ENCODE peak calls at places on chromosome 1, in seven cellular contexts. One of them, this sample, is unnamed.
A peak's percentile ranks its signal among the peaks of the same experiment; 100 is the strongest.

GRCh38 chr1:204123376-204123775 is 28.5 kb downstream of the ETNK2 start:
- DNase-seq in sigmoid colon: no peak
- DNase-seq in right lobe of liver: no peak
- DNase-seq in GM12878: no peak
- DNase-seq in ovary: no peak
- DNase-seq in testis: peak; percentile 60
- DNase-seq in heart left ventricle: peak; percentile 54
- DNase-seq in this sample: no peak

GRCh38 chr1:247840819-247841218 is 877 bp downstream of the OR11L1 start:
- DNase-seq in sigmoid colon: no peak
- DNase-seq in right lobe of liver: no peak
- DNase-seq in GM12878: no peak
- DNase-seq in ovary: no peak
- DNase-seq in testis: no peak
- DNase-seq in heart left ventricle: no peak
- DNase-seq in this sample: no peak

GRCh38 chr1:204660509-204660908 is 25.0 kb downstream of the LRRN2 start:
- DNase-seq in sigmoid colon: peak; percentile 78
- DNase-seq in right lobe of liver: no peak
- DNase-seq in GM12878: no peak
- DNase-seq in ovary: no peak
- DNase-seq in testis: no peak
- DNase-seq in heart left ventricle: no peak
- DNase-seq in this sample: no peak

GRCh38 chr1:44281987-44282703 is 68.9 kb downstream of the DMAP1 start:
- DNase-seq in sigmoid colon: no peak
- DNase-seq in right lobe of liver: no peak
- DNase-seq in GM12878: no peak
- DNase-seq in ovary: no peak
- DNase-seq in testis: no peak
- DNase-seq in heart left ventricle: no peak
- DNase-seq in this sample: no peak

GRCh38 chr1:10904396-10905358 is 107.8 kb upstream of the TARDBP start:
- DNase-seq in sigmoid colon: no peak
- DNase-seq in right lobe of liver: no peak
- DNase-seq in GM12878: no peak
- DNase-seq in ovary: no peak
- DNase-seq in testis: no peak
- DNase-seq in heart left ventricle: peak; percentile 68
- DNase-seq in this sample: peak; percentile 55

GRCh38 chr1:30232288-30232899 is 491.0 kb downstream of the MATN1 start:
- DNase-seq in sigmoid colon: no peak
- DNase-seq in right lobe of liver: no peak
- DNase-seq in GM12878: no peak
- DNase-seq in ovary: no peak
- DNase-seq in testis: no peak
- DNase-seq in heart left ventricle: no peak
- DNase-seq in this sample: no peak

GRCh38 chr1:5718716-5719632 is 273.3 kb downstream of the NPHP4 start:
- DNase-seq in sigmoid colon: no peak
- DNase-seq in right lobe of liver: no peak
- DNase-seq in GM12878: no peak
- DNase-seq in ovary: no peak
- DNase-seq in testis: no peak
- DNase-seq in heart left ventricle: no peak
- DNase-seq in this sample: no peak

GRCh38 chr1:215279682-215280081 is 197.1 kb downstream of the KCNK2 start:
- DNase-seq in sigmoid colon: no peak
- DNase-seq in right lobe of liver: no peak
- DNase-seq in GM12878: no peak
- DNase-seq in ovary: no peak
- DNase-seq in testis: no peak
- DNase-seq in heart left ventricle: no peak
- DNase-seq in this sample: no peak

GRCh38 chr1:225921734-225922709 is 2.0 kb downstream of the PYCR2 start:
- DNase-seq in sigmoid colon: no peak
- DNase-seq in right lobe of liver: no peak
- DNase-seq in GM12878: no peak
- DNase-seq in ovary: no peak
- DNase-seq in testis: no peak
- DNase-seq in heart left ventricle: no peak
- DNase-seq in this sample: no peak

GRCh38 chr1:225926551-225927113 is 2.6 kb upstream of the PYCR2 start:
- DNase-seq in sigmoid colon: no peak
- DNase-seq in right lobe of liver: no peak
- DNase-seq in GM12878: no peak
- DNase-seq in ovary: no peak
- DNase-seq in testis: no peak
- DNase-seq in heart left ventricle: no peak
- DNase-seq in this sample: no peak

GRCh38 chr1:225919906-225920305 is 4.1 kb downstream of the PYCR2 start:
- DNase-seq in sigmoid colon: peak; percentile 92
- DNase-seq in right lobe of liver: peak; percentile 59
- DNase-seq in GM12878: peak; percentile 17
- DNase-seq in ovary: peak; percentile 72
- DNase-seq in testis: peak; percentile 46
- DNase-seq in heart left ventricle: peak; percentile 81
- DNase-seq in this sample: peak; percentile 85

GRCh38 chr1:225923381-225923691 is 714 bp downstream of the PYCR2 start:
- DNase-seq in sigmoid colon: no peak
- DNase-seq in right lobe of liver: no peak
- DNase-seq in GM12878: no peak
- DNase-seq in ovary: no peak
- DNase-seq in testis: no peak
- DNase-seq in heart left ventricle: no peak
- DNase-seq in this sample: no peak

GRCh38 chr1:225923692-225924555 is at the start of gene PYCR2:
- DNase-seq in sigmoid colon: peak; percentile 98
- DNase-seq in right lobe of liver: peak; percentile 96
- DNase-seq in GM12878: peak; percentile 79
- DNase-seq in ovary: peak; percentile 97
- DNase-seq in testis: peak; percentile 95
- DNase-seq in heart left ventricle: peak; percentile 98
- DNase-seq in this sample: peak; percentile 97
- TF ChIP-seq POLR2A in sigmoid colon: peak; percentile 73
- TF ChIP-seq POLR2A in right lobe of liver: peak; percentile 89
- TF ChIP-seq POLR2A in GM12878: peak; percentile 96
- TF ChIP-seq POLR2A in ovary: peak; percentile 83
- TF ChIP-seq POLR2A in testis: peak; percentile 96
- TF ChIP-seq POLR2A in heart left ventricle: peak; percentile 96
- TF ChIP-seq POLR2A in this sample: peak; percentile 27

GRCh38 chr1:211752317-211752716 is 76.9 kb upstream of the NEK2 start:
- DNase-seq in sigmoid colon: no peak
- DNase-seq in right lobe of liver: no peak
- DNase-seq in GM12878: no peak
- DNase-seq in ovary: no peak
- DNase-seq in testis: no peak
- DNase-seq in heart left ventricle: no peak
- DNase-seq in this sample: no peak

GRCh38 chr1:211749251-211749650 is 73.8 kb upstream of the NEK2 start:
- DNase-seq in sigmoid colon: no peak
- DNase-seq in right lobe of liver: no peak
- DNase-seq in GM12878: no peak
- DNase-seq in ovary: no peak
- DNase-seq in testis: no peak
- DNase-seq in heart left ventricle: no peak
- DNase-seq in this sample: no peak

GRCh38 chr1:211752951-211753486 is 77.5 kb downstream of the LPGAT1 start:
- DNase-seq in sigmoid colon: no peak
- DNase-seq in right lobe of liver: no peak
- DNase-seq in GM12878: no peak
- DNase-seq in ovary: no peak
- DNase-seq in testis: no peak
- DNase-seq in heart left ventricle: no peak
- DNase-seq in this sample: no peak

GRCh38 chr1:211750599-211750998 is 75.2 kb upstream of the NEK2 start:
- DNase-seq in sigmoid colon: no peak
- DNase-seq in right lobe of liver: no peak
- DNase-seq in GM12878: no peak
- DNase-seq in ovary: no peak
- DNase-seq in testis: no peak
- DNase-seq in heart left ventricle: no peak
- DNase-seq in this sample: no peak

DNA sequence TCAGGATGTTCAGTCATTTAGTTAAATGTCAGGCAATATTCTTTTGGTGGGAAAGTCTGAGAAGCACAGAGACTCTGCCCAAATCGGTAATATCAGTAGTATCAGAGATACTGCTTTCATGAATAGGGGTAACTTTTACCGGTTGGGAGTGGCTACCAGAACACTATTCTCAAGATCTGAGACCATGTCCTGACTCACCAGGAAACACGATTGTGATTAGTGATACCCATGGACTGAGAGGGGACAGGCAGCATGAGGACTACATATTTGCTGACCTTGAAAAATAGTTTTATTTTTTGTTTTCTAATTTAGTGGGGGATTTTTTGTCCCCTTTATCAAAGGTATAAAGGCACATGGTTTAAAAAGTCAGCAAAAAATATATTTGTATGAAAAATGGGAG is 76.0 kb upstream of the NEK2 start:
- DNase-seq in sigmoid colon: no peak
- DNase-seq in right lobe of liver: no peak
- DNase-seq in GM12878: no peak
- DNase-seq in ovary: no peak
- DNase-seq in testis: no peak
- DNase-seq in heart left ventricle: no peak
- DNase-seq in this sample: no peak
- H3K27me3 ChIP-seq in sigmoid colon: no peaks in the 10 kb centered on the region
- H3K27me3 ChIP-seq in right lobe of liver: no peaks in the 10 kb centered on the region
- H3K27me3 ChIP-seq in GM12878: no peaks in the 10 kb centered on the region
- H3K27me3 ChIP-seq in ovary: no peaks in the 10 kb centered on the region
- H3K27me3 ChIP-seq in testis: no peaks in the 10 kb centered on the region
- H3K27me3 ChIP-seq in heart left ventricle: no peaks in the 10 kb centered on the region
- H3K27me3 ChIP-seq in this sample: no peaks in the 10 kb centered on the region

GRCh38 chr1:220786337-220787068 is at the start of gene MTARC1:
- DNase-seq in sigmoid colon: peak; percentile 83
- DNase-seq in right lobe of liver: peak; percentile 86
- DNase-seq in GM12878: no peak
- DNase-seq in ovary: peak; percentile 61
- DNase-seq in testis: peak; percentile 62
- DNase-seq in heart left ventricle: peak; percentile 88
- DNase-seq in this sample: peak; percentile 70

GRCh38 chr1:220786057-220786336 is 716 bp upstream of the MTARC1 start:
- DNase-seq in sigmoid colon: no peak
- DNase-seq in right lobe of liver: no peak
- DNase-seq in GM12878: no peak
- DNase-seq in ovary: no peak
- DNase-seq in testis: no peak
- DNase-seq in heart left ventricle: no peak
- DNase-seq in this sample: no peak

GRCh38 chr1:220785166-220786056 is 1.3 kb upstream of the MTARC1 start:
- DNase-seq in sigmoid colon: peak; percentile 32
- DNase-seq in right lobe of liver: no peak
- DNase-seq in GM12878: no peak
- DNase-seq in ovary: no peak
- DNase-seq in testis: no peak
- DNase-seq in heart left ventricle: no peak
- DNase-seq in this sample: no peak

GRCh38 chr1:220788146-220788545 is 1.4 kb downstream of the MTARC1 start:
- DNase-seq in sigmoid colon: peak; percentile 68
- DNase-seq in right lobe of liver: no peak
- DNase-seq in GM12878: no peak
- DNase-seq in ovary: no peak
- DNase-seq in testis: no peak
- DNase-seq in heart left ventricle: no peak
- DNase-seq in this sample: no peak

DNA sequence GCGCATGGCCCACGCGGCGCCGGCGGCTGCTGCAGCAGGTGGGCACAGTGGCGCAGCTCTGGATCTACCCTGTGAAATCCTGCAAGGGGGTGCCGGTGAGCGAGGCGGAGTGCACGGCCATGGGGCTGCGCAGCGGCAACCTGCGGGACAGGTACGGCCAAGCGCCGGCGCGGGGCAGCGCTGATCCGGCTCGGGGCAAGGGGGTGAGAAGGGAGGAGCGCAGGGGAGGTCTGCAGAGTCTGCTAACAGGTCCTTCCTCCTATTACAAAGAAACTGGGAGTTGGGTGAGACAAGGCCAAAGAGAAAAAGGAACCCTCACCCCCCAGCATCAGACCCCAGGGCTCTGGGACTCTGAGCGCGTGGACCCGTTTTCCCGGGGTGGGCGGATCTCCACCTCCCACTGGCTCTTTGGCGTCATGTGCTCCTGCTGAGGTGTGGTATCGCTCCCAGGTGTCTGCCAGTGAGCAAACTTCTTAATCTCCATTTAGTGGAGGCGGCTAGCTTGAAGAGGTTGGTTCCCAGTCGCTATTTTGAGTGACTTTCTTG is 429 bp downstream of the MTARC1 start:
- DNase-seq in sigmoid colon: peak; percentile 64
- DNase-seq in right lobe of liver: peak; percentile 70
- DNase-seq in GM12878: no peak
- DNase-seq in ovary: no peak
- DNase-seq in testis: no peak
- DNase-seq in heart left ventricle: no peak
- DNase-seq in this sample: no peak
- TF ChIP-seq POLR2A in sigmoid colon: no peak
- TF ChIP-seq POLR2A in right lobe of liver: no peak
- TF ChIP-seq POLR2A in GM12878: no peak
- TF ChIP-seq POLR2A in ovary: no peak
- TF ChIP-seq POLR2A in testis: no peak
- TF ChIP-seq POLR2A in heart left ventricle: no peak
- TF ChIP-seq POLR2A in this sample: no peak

GRCh38 chr1:156559797-156560112 is 12.6 kb downstream of the IQGAP3 start:
- DNase-seq in sigmoid colon: peak; percentile 25
- DNase-seq in right lobe of liver: no peak
- DNase-seq in GM12878: no peak
- DNase-seq in ovary: no peak
- DNase-seq in testis: no peak
- DNase-seq in heart left ventricle: no peak
- DNase-seq in this sample: no peak

GRCh38 chr1:156560585-156561163 is 11.7 kb downstream of the IQGAP3 start:
- DNase-seq in sigmoid colon: peak; percentile 65
- DNase-seq in right lobe of liver: no peak
- DNase-seq in GM12878: no peak
- DNase-seq in ovary: no peak
- DNase-seq in testis: no peak
- DNase-seq in heart left ventricle: no peak
- DNase-seq in this sample: no peak

GRCh38 chr1:156571261-156571958 is 955 bp downstream of the IQGAP3 start:
- DNase-seq in sigmoid colon: peak; percentile 8
- DNase-seq in right lobe of liver: no peak
- DNase-seq in GM12878: no peak
- DNase-seq in ovary: no peak
- DNase-seq in testis: no peak
- DNase-seq in heart left ventricle: no peak
- DNase-seq in this sample: no peak

GRCh38 chr1:156566436-156566835 is 5.9 kb downstream of the IQGAP3 start:
- DNase-seq in sigmoid colon: peak; percentile 24
- DNase-seq in right lobe of liver: no peak
- DNase-seq in GM12878: no peak
- DNase-seq in ovary: no peak
- DNase-seq in testis: no peak
- DNase-seq in heart left ventricle: no peak
- DNase-seq in this sample: no peak

DNA sequence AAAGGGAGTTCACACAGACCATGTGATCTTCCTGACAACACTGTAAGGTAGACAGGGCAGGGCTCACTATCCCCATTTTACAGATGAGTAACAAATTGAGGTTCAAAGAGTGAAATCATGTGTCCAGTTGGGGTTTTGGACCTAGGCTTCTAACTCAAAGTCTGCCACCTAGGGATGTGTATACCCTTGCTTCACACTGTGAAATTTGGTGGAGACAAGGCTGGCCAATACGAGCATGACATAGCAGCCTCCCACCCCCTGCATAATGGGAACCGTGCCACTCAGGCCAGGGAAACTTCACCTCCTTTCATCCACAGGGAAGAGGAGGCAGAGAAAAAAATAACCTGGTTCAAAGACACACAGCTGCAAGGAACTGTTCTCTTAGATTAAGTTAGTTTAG is 6.8 kb downstream of the IQGAP3 start:
- DNase-seq in sigmoid colon: peak; percentile 32
- DNase-seq in right lobe of liver: no peak
- DNase-seq in GM12878: no peak
- DNase-seq in ovary: no peak
- DNase-seq in testis: no peak
- DNase-seq in heart left ventricle: no peak
- DNase-seq in this sample: no peak
- H3K27me3 ChIP-seq in sigmoid colon: peaks cover 4% of the 10 kb centered on the region
- H3K27me3 ChIP-seq in right lobe of liver: no peaks in the 10 kb centered on the region
- H3K27me3 ChIP-seq in GM12878: no peaks in the 10 kb centered on the region
- H3K27me3 ChIP-seq in ovary: no peaks in the 10 kb centered on the region
- H3K27me3 ChIP-seq in testis: no peaks in the 10 kb centered on the region
- H3K27me3 ChIP-seq in heart left ventricle: no peaks in the 10 kb centered on the region
- H3K27me3 ChIP-seq in this sample: no peaks in the 10 kb centered on the region